ENCODE peak calls at places on chromosome 10, in five cellular contexts. A is AG04450; T is CD8-positive, alpha-beta T cell; Z is A549; G is lower lobe of right lung. W is an unnamed sample.
A peak's percentile ranks its signal among the peaks of the same experiment; 100 is the strongest.

GRCh38 chr10:58351616-58352578 is 17.1 kb downstream of the UBE2D1 start:
- DNase-seq in A (no peak), T (no peak), Z (no peak), G (no peak), W (no peak)

GRCh38 chr10:34094961-34095360 is 720.1 kb downstream of the PARD3 start:
- DNase-seq in A (no peak), T (no peak), Z (no peak), G (no peak), W (no peak)

GRCh38 chr10:78653555-78653954 is 415.2 kb upstream of the ZMIZ1 start:
- DNase-seq in A (no peak), T (no peak), Z (no peak), G (no peak), W (no peak)

GRCh38 chr10:110567201-110568054 is at the start of gene SMC3:
- DNase-seq in A (peak; percentile 91), T (peak; percentile 89), Z (peak; percentile 80), G (peak; percentile 93), W (peak; percentile 94)

GRCh38 chr10:78802866-78803265 is 265.9 kb upstream of the ZMIZ1 start:
- DNase-seq in A (peak; percentile 36), T (no peak), Z (no peak), G (no peak), W (no peak)

GRCh38 chr10:130439796-130440195 is 303.6 kb downstream of the GLRX3 start:
- DNase-seq in A (no peak), T (no peak), Z (no peak), G (no peak), W (no peak)

GRCh38 chr10:102184606-102185005 is 32.4 kb downstream of the NOLC1 start:
- DNase-seq in A (no peak), T (no peak), Z (no peak), G (no peak), W (no peak)

GRCh38 chr10:77293785-77294184 is 343.8 kb downstream of the KCNMA1 start:
- DNase-seq in A (no peak), T (no peak), Z (no peak), G (no peak), W (no peak)

GRCh38 chr10:113953505-113954272 is 90.0 kb upstream of the ADRB1 start:
- DNase-seq in A (no peak), T (no peak), Z (no peak), G (no peak), W (no peak)

GRCh38 chr10:98646998-98647917 is 200.5 kb upstream of the HPS1 start:
- DNase-seq in A (no peak), T (no peak), Z (no peak), G (no peak), W (no peak)

GRCh38 chr10:31808258-31809218 is 120.1 kb downstream of the ARHGAP12 start:
- DNase-seq in A (peak; percentile 48), T (peak; percentile 4), Z (no peak), G (peak; percentile 47), W (no peak)

GRCh38 chr10:79104264-79104954 is 35.6 kb downstream of the ZMIZ1 start:
- DNase-seq in A (no peak), T (no peak), Z (no peak), G (no peak), W (no peak)

GRCh38 chr10:75441682-75442081 is 10.3 kb downstream of the LRMDA start:
- DNase-seq in A (no peak), T (no peak), Z (no peak), G (no peak), W (no peak)

GRCh38 chr10:106897631-106898161 is 266.8 kb downstream of the SORCS1 start:
- DNase-seq in A (no peak), T (no peak), Z (no peak), G (no peak), W (no peak)

GRCh38 chr10:132436861-132437410 is 39.9 kb downstream of the PWWP2B start:
- DNase-seq in A (no peak), T (no peak), Z (no peak), G (no peak), W (no peak)

GRCh38 chr10:60942604-60943269 is 1.2 kb downstream of the RHOBTB1 start:
- DNase-seq in A (no peak), T (no peak), Z (no peak), G (peak; percentile 65), W (peak; percentile 51)

GRCh38 chr10:124449170-124450009 is 445 bp downstream of the NKX1-2 start:
- DNase-seq in A (no peak), T (no peak), Z (no peak), G (no peak), W (no peak)

GRCh38 chr10:126059101-126059826 is 162.9 kb downstream of the FANK1 start:
- DNase-seq in A (no peak), T (no peak), Z (no peak), G (no peak), W (no peak)

GRCh38 chr10:73874267-73875138 is at the start of gene CAMK2G:
- DNase-seq in A (no peak), T (peak; percentile 81), Z (peak; percentile 81), G (peak; percentile 92), W (peak; percentile 81)

GRCh38 chr10:92031580-92031979 is 108.0 kb downstream of the BTAF1 start:
- DNase-seq in A (no peak), T (no peak), Z (no peak), G (no peak), W (no peak)

GRCh38 chr10:130854151-130854550 is 457.4 kb downstream of the TCERG1L start:
- DNase-seq in A (no peak), T (no peak), Z (no peak), G (no peak), W (no peak)

GRCh38 chr10:122271076-122271475 is at the start of gene BTBD16:
- DNase-seq in A (no peak), T (no peak), Z (no peak), G (no peak), W (no peak)

GRCh38 chr10:77539147-77539935 is 98.3 kb downstream of the KCNMA1 start:
- DNase-seq in A (no peak), T (no peak), Z (no peak), G (no peak), W (no peak)

GRCh38 chr10:124053971-124054370 is 39.4 kb downstream of the CHST15 start:
- DNase-seq in A (no peak), T (no peak), Z (no peak), G (no peak), W (no peak)

GRCh38 chr10:5963071-5963470 is 14.3 kb downstream of the IL15RA start:
- DNase-seq in A (no peak), T (no peak), Z (no peak), G (peak; percentile 13), W (peak; percentile 39)

GRCh38 chr10:60031664-60032063 is 125.3 kb upstream of the CCDC6 start:
- DNase-seq in A (no peak), T (no peak), Z (no peak), G (no peak), W (no peak)

DNA sequence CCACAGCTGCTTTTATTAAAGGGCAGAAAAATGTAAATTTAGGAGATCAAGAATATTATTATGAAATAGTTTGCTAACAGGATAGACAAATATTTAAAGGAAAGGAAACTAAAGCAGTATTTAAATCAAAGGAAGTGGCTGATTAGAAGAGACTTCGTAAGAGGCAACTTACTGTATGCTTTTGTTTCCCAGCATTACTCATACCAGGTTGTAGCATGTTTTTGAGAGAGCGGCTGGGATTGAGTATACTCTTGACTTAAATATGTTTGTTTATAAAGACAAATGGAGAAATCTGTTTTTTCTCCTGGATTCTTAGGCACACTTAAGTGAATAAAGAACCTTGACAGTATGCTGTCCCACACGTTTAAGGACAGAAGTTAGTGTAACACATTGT is 293.7 kb downstream of the ZNF248 start:
- DNase-seq in A (no peak), T (no peak), Z (no peak), G (no peak), W (no peak)
- H3K27ac ChIP-seq in A (no peak overlapping the region), T (no peak overlapping the region), Z (no peak overlapping the region), G (no peak overlapping the region), W (no peak overlapping the region)

GRCh38 chr10:80454526-80455460 is 683 bp downstream of the TSPAN14 start:
- DNase-seq in A (no peak), T (peak; percentile 37), Z (no peak), G (peak; percentile 76), W (peak; percentile 89)

GRCh38 chr10:80452688-80453391 is 1.3 kb upstream of the TSPAN14 start:
- DNase-seq in A (no peak), T (no peak), Z (no peak), G (no peak), W (no peak)

GRCh38 chr10:80453715-80454525 is at the start of gene TSPAN14:
- DNase-seq in A (peak; percentile 55), T (peak; percentile 74), Z (peak; percentile 72), G (peak; percentile 92), W (peak; percentile 93)

GRCh38 chr10:80452069-80452468 is 2.0 kb upstream of the TSPAN14 start:
- DNase-seq in A (no peak), T (no peak), Z (no peak), G (no peak), W (no peak)

DNA sequence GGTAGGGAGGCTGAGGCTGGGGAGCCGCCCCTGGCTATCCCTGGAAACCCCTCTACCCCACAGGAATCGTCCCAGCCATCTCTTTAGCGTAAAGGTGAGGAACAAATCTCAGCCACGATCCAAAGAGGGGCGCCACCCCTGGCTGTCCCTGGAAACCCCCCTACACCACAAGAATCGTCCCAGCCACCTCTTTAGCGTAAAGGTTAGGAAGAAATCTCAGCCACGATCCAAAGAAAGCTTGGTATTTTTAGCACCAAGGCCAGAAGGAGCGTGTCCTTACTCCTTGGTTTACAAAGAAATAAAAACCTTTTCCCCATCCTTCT is 757 bp upstream of the TSPAN14 start:
- DNase-seq in A (no peak), T (no peak), Z (no peak), G (no peak), W (no peak)
- TF ChIP-seq CTCF in A (no peak), T (no peak), Z (peak; percentile 11), G (no peak), W (no peak)

GRCh38 chr10:29535778-29536459 is 98.9 kb downstream of the SVIL start:
- DNase-seq in A (no peak), T (no peak), Z (no peak), G (peak; percentile 72), W (no peak)
- H3K27ac ChIP-seq in A (peak overlapping the region; percentile 47), T (no peak overlapping the region), Z (peak overlapping the region; percentile 82), G (peak overlapping the region; percentile 56), W (peak overlapping the region; percentile 66)

GRCh38 chr10:26653004-26653403 is 44.5 kb upstream of the PDSS1 start:
- DNase-seq in A (no peak), T (no peak), Z (no peak), G (no peak), W (no peak)

GRCh38 chr10:26650406-26650805 is 47.1 kb upstream of the PDSS1 start:
- DNase-seq in A (no peak), T (no peak), Z (no peak), G (no peak), W (no peak)

GRCh38 chr10:26642896-26643653 is 54.4 kb upstream of the PDSS1 start:
- DNase-seq in A (no peak), T (no peak), Z (no peak), G (no peak), W (no peak)

DNA sequence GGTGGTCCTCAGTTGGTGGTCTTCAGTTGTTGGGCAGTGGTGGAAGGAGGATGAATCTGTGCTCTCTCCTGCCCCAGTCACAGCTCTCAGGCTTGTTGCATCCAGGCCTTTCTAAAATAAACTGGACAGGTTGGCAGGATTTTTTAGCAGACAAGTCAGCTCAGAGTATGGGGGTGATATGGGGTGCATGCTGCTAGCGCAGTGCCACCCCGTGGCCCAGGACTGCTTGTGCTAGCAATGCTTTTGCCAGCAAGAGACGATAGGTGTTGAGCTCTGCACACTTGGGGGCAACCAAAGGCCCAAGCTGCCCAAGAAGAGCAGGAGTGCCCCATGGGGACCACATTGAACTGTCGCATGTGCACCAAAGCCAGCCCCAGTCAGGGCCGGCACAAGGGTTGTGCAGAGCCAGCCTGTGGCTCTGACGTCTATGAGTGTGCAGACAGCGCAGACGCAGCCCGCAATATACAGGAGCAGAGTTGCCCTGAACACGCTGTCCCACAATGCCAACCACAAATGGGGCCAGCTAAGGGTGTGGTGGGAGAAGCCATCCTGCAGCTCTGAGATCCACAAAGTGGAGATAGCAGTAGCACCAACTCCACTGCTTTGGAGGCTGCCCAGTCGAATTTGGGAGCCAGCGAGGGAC is 49.8 kb upstream of the PDSS1 start:
- DNase-seq in A (no peak), T (no peak), Z (no peak), G (no peak), W (no peak)
- TF ChIP-seq CTCF in A (no peak), T (no peak), Z (no peak), G (no peak), W (no peak)

W was measured in Peyer's patch.